ENCODE peak calls at places on chromosomes 3 and 15, in ten cellular contexts. T, R, P, S, J, L, X, B, O and N are unnamed samples.

GRCh38 chr3:15269091-15269989 is 63.0 kb downstream of the SH3BP5 start:
- DNase-seq in O (peak; percentile 90), S (peak; percentile 76), L (peak; percentile 89), R (peak; percentile 98), B (peak; percentile 92), T (peak; percentile 82), X (peak; percentile 93), J (peak; percentile 91), P (no peak), N (peak; percentile 87)

GRCh38 chr3:45551214-45552010 is 43.1 kb upstream of the LIMD1 start:
- DNase-seq in S (peak; percentile 97), T (peak; percentile 75), R (peak; percentile 94), O (peak; percentile 93), L (no peak), X (peak; percentile 80), P (no peak), B (peak; percentile 81), J (no peak), N (peak; percentile 71)

GRCh38 chr3:131018970-131019369 is 7.7 kb downstream of the ASTE1 start:
- DNase-seq in O (no peak), B (no peak), S (no peak), J (no peak), X (no peak), R (no peak), L (no peak), T (no peak), P (no peak), N (no peak)

GRCh38 chr3:133742351-133743091 is 3.7 kb upstream of the TF start:
- DNase-seq in J (no peak), L (no peak), B (no peak), T (no peak), R (no peak), P (no peak), X (no peak), O (peak; percentile 10), S (no peak), N (no peak)

GRCh38 chr3:5144316-5144994 is 22.4 kb downstream of the ARL8B start:
- DNase-seq in S (no peak), B (no peak), L (no peak), P (no peak), J (no peak), T (no peak), X (no peak), O (no peak), R (no peak), N (no peak)

GRCh38 chr15:92892201-92892555 is 7.9 kb upstream of the CHD2 start:
- DNase-seq in T (no peak), B (no peak), O (no peak), X (no peak), P (no peak), R (no peak), S (no peak), J (no peak), L (no peak), N (no peak)

GRCh38 chr15:93131485-93132075 is 42.6 kb upstream of the RGMA start:
- DNase-seq in B (no peak), S (no peak), P (no peak), O (no peak), R (no peak), J (no peak), T (no peak), X (no peak), L (no peak), N (no peak)

GRCh38 chr3:99240700-99241099 is 339.2 kb upstream of the DCBLD2 start:
- DNase-seq in R (no peak), X (no peak), B (no peak), T (no peak), L (no peak), O (peak; percentile 28), P (no peak), S (no peak), J (no peak), N (no peak)

GRCh38 chr3:132038198-132038825 is 3.5 kb upstream of the CPNE4 start:
- DNase-seq in T (no peak), X (no peak), L (peak; percentile 15), P (no peak), O (peak; percentile 24), R (peak; percentile 24), J (no peak), S (no peak), B (no peak), N (no peak)

GRCh38 chr3:132034097-132034485 is 723 bp downstream of the CPNE4 start:
- DNase-seq in J (no peak), P (no peak), L (peak; percentile 9), B (no peak), S (no peak), T (no peak), O (no peak), R (no peak), X (no peak), N (no peak)

GRCh38 chr3:132033471-132033870 is 1.3 kb downstream of the CPNE4 start:
- DNase-seq in L (peak; percentile 8), S (no peak), R (no peak), B (no peak), P (no peak), X (no peak), O (no peak), T (no peak), J (no peak), N (no peak)

GRCh38 chr3:132032959-132033358 is 1.9 kb downstream of the CPNE4 start:
- DNase-seq in O (no peak), R (no peak), B (no peak), S (no peak), T (no peak), P (no peak), L (no peak), J (no peak), X (no peak), N (no peak)

DNA sequence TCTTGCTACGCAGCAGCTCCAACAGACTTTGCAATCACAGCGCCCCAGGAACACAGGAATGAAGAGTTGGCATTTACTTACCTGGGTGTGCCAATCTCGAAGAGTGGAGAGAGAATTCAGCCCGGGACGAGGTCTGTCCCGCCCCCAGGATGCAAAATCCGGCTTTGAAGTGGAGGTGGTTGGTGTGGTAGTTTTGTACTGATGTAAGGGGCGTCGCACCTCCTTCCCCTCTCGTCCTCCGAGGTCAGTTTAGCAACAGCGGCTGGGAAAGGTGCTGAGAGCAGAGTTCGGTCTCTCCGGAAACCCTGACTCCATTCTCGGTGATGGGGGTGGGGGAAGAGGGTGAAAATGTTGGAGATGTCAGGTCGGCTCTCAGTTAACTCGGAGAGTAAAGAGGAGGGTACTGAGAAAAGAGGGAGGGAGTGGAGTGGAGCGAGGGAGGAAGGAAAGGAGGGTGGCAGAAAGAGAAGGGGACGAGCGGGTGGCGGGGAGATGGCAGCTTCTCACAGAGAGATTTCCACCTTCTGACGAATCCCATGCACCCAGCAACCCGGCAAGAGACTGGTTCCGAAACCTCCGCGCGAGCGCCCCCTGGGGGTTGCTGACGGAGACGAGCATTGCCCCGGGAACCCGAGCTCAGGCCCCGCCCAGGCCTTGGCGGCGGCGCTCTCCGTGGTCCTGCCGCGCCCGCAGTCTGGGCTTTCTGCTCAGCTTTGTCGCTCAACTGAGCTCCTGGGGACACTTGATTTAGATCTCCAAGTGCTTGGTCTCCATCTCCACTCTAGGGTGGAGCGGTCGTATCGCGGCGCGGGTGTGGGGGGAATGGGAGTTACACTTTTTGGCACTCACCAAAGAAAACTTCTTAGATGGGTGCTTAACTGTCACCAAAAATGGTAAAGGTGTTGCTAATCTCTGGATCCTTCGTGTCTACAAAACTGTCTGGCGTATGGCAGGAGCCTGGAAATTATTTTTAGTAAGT is at the start of gene CPNE4:
- DNase-seq in S (peak; percentile 21), O (peak; percentile 59), R (peak; percentile 63), L (peak; percentile 85), P (peak; percentile 98), X (peak; percentile 75), J (peak; percentile 75), B (peak; percentile 85), T (peak; percentile 56), N (peak; percentile 32)
- TF ChIP-seq CTCF in S (peak; percentile 85), O (peak; percentile 84), R (peak; percentile 93), L (peak; percentile 50), P (peak; percentile 96), X (peak; percentile 45), J (peak; percentile 82), B (peak; percentile 54), T (no peak), N (no peak)

DNA sequence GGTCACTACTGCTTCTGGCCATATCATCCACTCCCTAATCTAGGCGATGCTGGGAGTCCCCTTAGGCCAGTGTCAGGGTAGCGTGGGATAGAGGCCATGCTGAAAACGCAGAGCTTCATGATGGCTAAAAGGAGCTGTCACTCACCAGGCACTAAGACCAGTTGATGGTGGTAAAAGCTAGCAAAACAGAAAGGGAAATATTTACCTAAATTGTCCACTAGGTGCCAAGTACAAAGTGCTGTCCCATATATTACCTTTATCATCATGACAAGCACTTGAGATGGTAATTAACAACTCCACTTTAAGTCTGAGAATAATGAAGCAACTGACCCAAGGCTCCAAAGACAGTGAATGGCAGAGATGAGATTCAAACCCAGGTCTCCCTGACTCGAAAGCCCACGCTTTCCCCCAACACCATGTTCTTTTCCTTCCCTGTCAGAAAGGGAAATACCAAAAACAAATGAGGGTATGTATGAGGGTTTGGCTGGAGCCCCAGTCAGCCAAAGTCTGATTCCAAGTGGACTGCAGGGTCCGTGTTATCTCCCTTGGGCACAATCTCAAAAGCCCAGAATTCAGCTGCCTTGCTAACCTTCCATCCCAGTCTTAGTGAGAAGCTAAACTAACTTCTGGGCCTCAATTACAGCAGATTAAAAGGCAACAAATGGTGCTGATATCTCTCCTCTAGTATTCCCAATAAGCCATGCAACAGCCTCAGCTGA is 84.7 kb downstream of the RBPMS2 start:
- DNase-seq in P (no peak), B (no peak), X (no peak), O (no peak), T (no peak), S (no peak), L (no peak), J (no peak), R (no peak), N (no peak)
- TF ChIP-seq CTCF in P (peak; percentile 36), B (no peak), X (no peak), O (no peak), T (no peak), S (peak; percentile 10), L (no peak), J (no peak), R (peak; percentile 57), N (no peak)

GRCh38 chr3:168088106-168088722 is 7.5 kb downstream of the GOLIM4 start:
- DNase-seq in P (no peak), B (no peak), O (peak; percentile 21), S (no peak), L (peak; percentile 16), T (no peak), X (no peak), R (no peak), J (peak; percentile 44), N (no peak)
- TF ChIP-seq CTCF in P (peak; percentile 58), B (no peak), O (peak; percentile 42), S (peak; percentile 35), L (peak; percentile 28), T (no peak), X (no peak), R (peak; percentile 69), J (peak; percentile 52), N (no peak)

GRCh38 chr3:77254967-77255831 is 215.3 kb downstream of the ROBO2 start:
- DNase-seq in T (no peak), L (peak; percentile 25), S (peak; percentile 37), R (peak; percentile 27), P (peak; percentile 50), B (no peak), J (no peak), O (peak; percentile 55), X (no peak), N (no peak)

GRCh38 chr3:77251136-77251535 is 211.2 kb downstream of the ROBO2 start:
- DNase-seq in S (no peak), O (no peak), T (no peak), P (no peak), X (no peak), R (no peak), B (no peak), J (no peak), L (no peak), N (no peak)

GRCh38 chr3:77259701-77260100 is 219.8 kb downstream of the ROBO2 start:
- DNase-seq in X (no peak), S (no peak), P (no peak), J (no peak), R (no peak), T (no peak), B (no peak), L (no peak), O (no peak), N (no peak)

GRCh38 chr3:77256584-77257488 is 216.9 kb downstream of the ROBO2 start:
- DNase-seq in B (no peak), O (no peak), S (no peak), L (no peak), X (no peak), J (no peak), P (no peak), R (no peak), T (no peak), N (no peak)
- TF ChIP-seq CTCF in B (no peak), O (no peak), S (no peak), L (no peak), X (no peak), J (no peak), P (no peak), R (no peak), T (no peak), N (no peak)